ENCODE peak calls at places on chromosome 17, in four cellular contexts. S is progenitor cell of endocrine pancreas; G is left kidney; O is stimulated activated CD8-positive, alpha-beta memory T cell treated with anti-CD3 and anti-CD28 coated beads, Interleukin-7, amount 100 ng/mL, for 1 hour. N is an unnamed sample.

GRCh38 chr17:56725144-56725543 is 108.6 kb downstream of the C17orf67 start:
- DNase-seq in S (no peak), G (no peak), O (no peak), N (no peak)

GRCh38 chr17:15480209-15480608 is 12.8 kb upstream of the CDRT4 start:
- DNase-seq in S (no peak), G (no peak), O (no peak), N (no peak)

GRCh38 chr17:30296499-30297038 is 4.8 kb upstream of the BLMH start:
- DNase-seq in S (no peak), G (no peak), O (no peak), N (no peak)

GRCh38 chr17:38577645-38578173 is 28.0 kb downstream of the SRCIN1 start:
- DNase-seq in S (no peak), G (no peak), O (no peak), N (no peak)

GRCh38 chr17:74671031-74671771 is 41.5 kb downstream of the CD300LF start:
- DNase-seq in S (peak; percentile 95), G (peak; percentile 97), O (peak; percentile 41), N (peak; percentile 35)

GRCh38 chr17:27511154-27511553 is 54.9 kb downstream of the KSR1 start:
- DNase-seq in S (no peak), G (no peak), O (no peak), N (no peak)

GRCh38 chr17:66676421-66676820 is 158.5 kb upstream of the CACNG5 start:
- DNase-seq in S (no peak), G (no peak), O (no peak), N (no peak)

GRCh38 chr17:45241315-45242011 is 19.8 kb downstream of the FMNL1 start:
- DNase-seq in S (peak; percentile 44), G (peak; percentile 90), O (no peak), N (no peak)

GRCh38 chr17:77428020-77428781 is 287.4 kb downstream of the SEC14L1 start:
- DNase-seq in S (no peak), G (no peak), O (no peak), N (no peak)

GRCh38 chr17:48137658-48138057 is 30.1 kb downstream of the SNX11 start:
- DNase-seq in S (no peak), G (no peak), O (no peak), N (no peak)

GRCh38 chr17:45371414-45372324 is 54.8 kb upstream of the MAP3K14 start:
- DNase-seq in S (peak; percentile 83), G (peak; percentile 92), O (no peak), N (no peak)

GRCh38 chr17:19650826-19651225 is 2.3 kb downstream of the ALDH3A2 start:
- DNase-seq in S (no peak), G (no peak), O (no peak), N (no peak)

GRCh38 chr17:4839965-4840892 is 7.1 kb downstream of the MINK1 start:
- DNase-seq in S (no peak), G (no peak), O (no peak), N (no peak)

GRCh38 chr17:41556931-41557330 is 14.9 kb downstream of the KRT9 start:
- DNase-seq in S (no peak), G (no peak), O (no peak), N (no peak)

GRCh38 chr17:40021471-40021961 is 6.3 kb downstream of the CSF3 start:
- DNase-seq in S (no peak), G (no peak), O (no peak), N (no peak)

GRCh38 chr17:58710948-58711552 is 18.6 kb downstream of the RAD51C start:
- DNase-seq in S (no peak), G (peak; percentile 73), O (peak; percentile 25), N (peak; percentile 6)

GRCh38 chr17:69909389-69909788 is 165.6 kb upstream of the KCNJ16 start:
- DNase-seq in S (no peak), G (no peak), O (no peak), N (no peak)

GRCh38 chr17:42843358-42843934 is 934 bp upstream of the AOC2 start:
- DNase-seq in S (no peak), G (peak; percentile 82), O (no peak), N (no peak)

GRCh38 chr17:78986048-78986648 is 6.4 kb upstream of the LGALS3BP start:
- DNase-seq in S (no peak), G (no peak), O (no peak), N (no peak)

GRCh38 chr17:28827672-28828071 is 14.9 kb downstream of the FAM222B start:
- DNase-seq in S (no peak), G (no peak), O (no peak), N (no peak)

GRCh38 chr17:64306850-64307463 is 43.9 kb upstream of the TEX2 start:
- DNase-seq in S (peak; percentile 42), G (peak; percentile 81), O (peak; percentile 43), N (peak; percentile 39)

GRCh38 chr17:51015145-51015558 is 105.5 kb downstream of the SPAG9 start:
- DNase-seq in S (no peak), G (peak; percentile 5), O (no peak), N (no peak)

GRCh38 chr17:38896373-38896954 is 26.6 kb downstream of the LASP1 start:
- DNase-seq in S (no peak), G (peak; percentile 26), O (no peak), N (no peak)

GRCh38 chr17:12924614-12925013 is 93.2 kb downstream of the ELAC2 start:
- DNase-seq in S (no peak), G (no peak), O (no peak), N (no peak)

GRCh38 chr17:50540485-50541401 is 6.2 kb upstream of the SPATA20 start:
- DNase-seq in S (no peak), G (no peak), O (no peak), N (no peak)

GRCh38 chr17:14352139-14352538 is 51.3 kb downstream of the HS3ST3B1 start:
- DNase-seq in S (no peak), G (no peak), O (no peak), N (no peak)

GRCh38 chr17:7034955-7035590 is 742 bp upstream of the SLC16A13 start:
- DNase-seq in S (no peak), G (no peak), O (no peak), N (peak; percentile 39)

GRCh38 chr17:69448431-69449102 is 34.1 kb downstream of the MAP2K6 start:
- DNase-seq in S (no peak), G (peak; percentile 85), O (no peak), N (no peak)

GRCh38 chr17:57260325-57261083 is 4.2 kb downstream of the MSI2 start:
- DNase-seq in S (no peak), G (no peak), O (no peak), N (no peak)

GRCh38 chr17:1608676-1609075 is 20.0 kb downstream of the SLC43A2 start:
- DNase-seq in S (no peak), G (no peak), O (no peak), N (no peak)

GRCh38 chr17:64074704-64075484 is 54.5 kb upstream of the ICAM2 start:
- DNase-seq in S (no peak), G (peak; percentile 50), O (no peak), N (no peak)

GRCh38 chr17:27976331-27976730 is 66.1 kb upstream of the NLK start:
- DNase-seq in S (no peak), G (no peak), O (no peak), N (no peak)

GRCh38 chr17:47810200-47810821 is 11.3 kb downstream of the OSBPL7 start:
- DNase-seq in S (peak; percentile 42), G (no peak), O (no peak), N (no peak)

GRCh38 chr17:64661981-64662773 is at the start of gene SMURF2:
- DNase-seq in S (peak; percentile 70), G (peak; percentile 93), O (peak; percentile 63), N (peak; percentile 52)

GRCh38 chr17:59810894-59811153 is 81.9 kb downstream of the TUBD1 start:
- DNase-seq in S (no peak), G (no peak), O (no peak), N (no peak)

GRCh38 chr17:3879591-3880417 is 13.0 kb downstream of the CAMKK1 start:
- DNase-seq in S (no peak), G (peak; percentile 24), O (no peak), N (no peak)

N was measured in activated CD4-positive, CD25-positive, alpha-beta regulatory T cell.